ENCODE peak calls at places on chromosomes 16 and 17, in six cellular contexts. One of them, this sample, is unnamed.

GRCh38 chr17:53722407-53722806 is 100.3 kb upstream of the KIF2B start:
- DNase-seq in activated CD4-positive, alpha-beta T cell treated with anti-CD3 and anti-CD28 coated beads, Interleukin-2, amount 10 ng/mL, durations not matched to agents 7 days and 5 days: no peak
- DNase-seq in GM12892: no peak
- DNase-seq in aorta: no peak
- DNase-seq in AG10803: peak; percentile 98
- DNase-seq in stimulated activated CD8-positive, alpha-beta memory T cell treated with anti-CD3 and anti-CD28 coated beads, Interleukin-15, amount 100 ng/mL, for 24 hours: no peak
- DNase-seq in this sample: no peak

GRCh38 chr16:24800586-24800985 is 45.2 kb upstream of the SLC5A11 start:
- DNase-seq in stimulated activated CD8-positive, alpha-beta memory T cell treated with anti-CD3 and anti-CD28 coated beads, Interleukin-15, amount 100 ng/mL, for 24 hours: no peak
- DNase-seq in AG10803: peak; percentile 20
- DNase-seq in activated CD4-positive, alpha-beta T cell treated with anti-CD3 and anti-CD28 coated beads, Interleukin-2, amount 10 ng/mL, durations not matched to agents 7 days and 5 days: no peak
- DNase-seq in GM12892: no peak
- DNase-seq in aorta: no peak
- DNase-seq in this sample: no peak

GRCh38 chr16:79605999-79606398 is 5.5 kb upstream of the MAF start:
- DNase-seq in GM12892: no peak
- DNase-seq in aorta: no peak
- DNase-seq in activated CD4-positive, alpha-beta T cell treated with anti-CD3 and anti-CD28 coated beads, Interleukin-2, amount 10 ng/mL, durations not matched to agents 7 days and 5 days: no peak
- DNase-seq in AG10803: no peak
- DNase-seq in stimulated activated CD8-positive, alpha-beta memory T cell treated with anti-CD3 and anti-CD28 coated beads, Interleukin-15, amount 100 ng/mL, for 24 hours: no peak
- DNase-seq in this sample: no peak

GRCh38 chr17:74798239-74798707 is 22.1 kb upstream of the NAT9 start:
- DNase-seq in stimulated activated CD8-positive, alpha-beta memory T cell treated with anti-CD3 and anti-CD28 coated beads, Interleukin-15, amount 100 ng/mL, for 24 hours: no peak
- DNase-seq in AG10803: peak; percentile 78
- DNase-seq in activated CD4-positive, alpha-beta T cell treated with anti-CD3 and anti-CD28 coated beads, Interleukin-2, amount 10 ng/mL, durations not matched to agents 7 days and 5 days: no peak
- DNase-seq in aorta: no peak
- DNase-seq in GM12892: no peak
- DNase-seq in this sample: no peak

GRCh38 chr16:81405702-81406113 is 38.9 kb upstream of the CMIP start:
- DNase-seq in activated CD4-positive, alpha-beta T cell treated with anti-CD3 and anti-CD28 coated beads, Interleukin-2, amount 10 ng/mL, durations not matched to agents 7 days and 5 days: no peak
- DNase-seq in aorta: no peak
- DNase-seq in stimulated activated CD8-positive, alpha-beta memory T cell treated with anti-CD3 and anti-CD28 coated beads, Interleukin-15, amount 100 ng/mL, for 24 hours: no peak
- DNase-seq in AG10803: peak; percentile 84
- DNase-seq in GM12892: no peak
- DNase-seq in this sample: peak; percentile 47

GRCh38 chr16:88303890-88304819 is 78.6 kb upstream of the ZNF469 start:
- DNase-seq in activated CD4-positive, alpha-beta T cell treated with anti-CD3 and anti-CD28 coated beads, Interleukin-2, amount 10 ng/mL, durations not matched to agents 7 days and 5 days: no peak
- DNase-seq in aorta: peak; percentile 81
- DNase-seq in AG10803: peak; percentile 99
- DNase-seq in GM12892: no peak
- DNase-seq in stimulated activated CD8-positive, alpha-beta memory T cell treated with anti-CD3 and anti-CD28 coated beads, Interleukin-15, amount 100 ng/mL, for 24 hours: no peak
- DNase-seq in this sample: peak; percentile 91

GRCh38 chr17:65020284-65020683 is 36.3 kb downstream of the GNA13 start:
- DNase-seq in aorta: no peak
- DNase-seq in AG10803: peak; percentile 91
- DNase-seq in stimulated activated CD8-positive, alpha-beta memory T cell treated with anti-CD3 and anti-CD28 coated beads, Interleukin-15, amount 100 ng/mL, for 24 hours: no peak
- DNase-seq in GM12892: no peak
- DNase-seq in activated CD4-positive, alpha-beta T cell treated with anti-CD3 and anti-CD28 coated beads, Interleukin-2, amount 10 ng/mL, durations not matched to agents 7 days and 5 days: no peak
- DNase-seq in this sample: no peak

GRCh38 chr16:48635199-48635718 is 25.3 kb upstream of the N4BP1 start:
- DNase-seq in GM12892: no peak
- DNase-seq in activated CD4-positive, alpha-beta T cell treated with anti-CD3 and anti-CD28 coated beads, Interleukin-2, amount 10 ng/mL, durations not matched to agents 7 days and 5 days: no peak
- DNase-seq in AG10803: no peak
- DNase-seq in stimulated activated CD8-positive, alpha-beta memory T cell treated with anti-CD3 and anti-CD28 coated beads, Interleukin-15, amount 100 ng/mL, for 24 hours: no peak
- DNase-seq in aorta: no peak
- DNase-seq in this sample: no peak

GRCh38 chr17:81420769-81421462 is 25.7 kb downstream of the BAHCC1 start:
- DNase-seq in stimulated activated CD8-positive, alpha-beta memory T cell treated with anti-CD3 and anti-CD28 coated beads, Interleukin-15, amount 100 ng/mL, for 24 hours: no peak
- DNase-seq in AG10803: peak; percentile 68
- DNase-seq in aorta: peak; percentile 91
- DNase-seq in GM12892: no peak
- DNase-seq in activated CD4-positive, alpha-beta T cell treated with anti-CD3 and anti-CD28 coated beads, Interleukin-2, amount 10 ng/mL, durations not matched to agents 7 days and 5 days: no peak
- DNase-seq in this sample: peak; percentile 92

GRCh38 chr17:53721101-53721500 is 101.6 kb upstream of the KIF2B start:
- DNase-seq in stimulated activated CD8-positive, alpha-beta memory T cell treated with anti-CD3 and anti-CD28 coated beads, Interleukin-15, amount 100 ng/mL, for 24 hours: no peak
- DNase-seq in GM12892: no peak
- DNase-seq in AG10803: no peak
- DNase-seq in aorta: no peak
- DNase-seq in activated CD4-positive, alpha-beta T cell treated with anti-CD3 and anti-CD28 coated beads, Interleukin-2, amount 10 ng/mL, durations not matched to agents 7 days and 5 days: no peak
- DNase-seq in this sample: no peak

GRCh38 chr16:82672676-82673075 is 45.9 kb downstream of the CDH13 start:
- DNase-seq in activated CD4-positive, alpha-beta T cell treated with anti-CD3 and anti-CD28 coated beads, Interleukin-2, amount 10 ng/mL, durations not matched to agents 7 days and 5 days: no peak
- DNase-seq in GM12892: no peak
- DNase-seq in stimulated activated CD8-positive, alpha-beta memory T cell treated with anti-CD3 and anti-CD28 coated beads, Interleukin-15, amount 100 ng/mL, for 24 hours: no peak
- DNase-seq in AG10803: no peak
- DNase-seq in aorta: no peak
- DNase-seq in this sample: no peak

GRCh38 chr16:57911711-57912110 is 59.2 kb downstream of the CNGB1 start:
- DNase-seq in activated CD4-positive, alpha-beta T cell treated with anti-CD3 and anti-CD28 coated beads, Interleukin-2, amount 10 ng/mL, durations not matched to agents 7 days and 5 days: no peak
- DNase-seq in stimulated activated CD8-positive, alpha-beta memory T cell treated with anti-CD3 and anti-CD28 coated beads, Interleukin-15, amount 100 ng/mL, for 24 hours: no peak
- DNase-seq in AG10803: no peak
- DNase-seq in aorta: no peak
- DNase-seq in GM12892: no peak
- DNase-seq in this sample: no peak

GRCh38 chr17:78993241-78993956 is 13.7 kb upstream of the LGALS3BP start:
- DNase-seq in aorta: peak; percentile 67
- DNase-seq in AG10803: peak; percentile 29
- DNase-seq in GM12892: peak; percentile 56
- DNase-seq in activated CD4-positive, alpha-beta T cell treated with anti-CD3 and anti-CD28 coated beads, Interleukin-2, amount 10 ng/mL, durations not matched to agents 7 days and 5 days: peak; percentile 63
- DNase-seq in stimulated activated CD8-positive, alpha-beta memory T cell treated with anti-CD3 and anti-CD28 coated beads, Interleukin-15, amount 100 ng/mL, for 24 hours: peak; percentile 30
- DNase-seq in this sample: peak; percentile 78

GRCh38 chr16:86414991-86415740 is 95.2 kb upstream of the FOXF1 start:
- DNase-seq in activated CD4-positive, alpha-beta T cell treated with anti-CD3 and anti-CD28 coated beads, Interleukin-2, amount 10 ng/mL, durations not matched to agents 7 days and 5 days: no peak
- DNase-seq in GM12892: no peak
- DNase-seq in stimulated activated CD8-positive, alpha-beta memory T cell treated with anti-CD3 and anti-CD28 coated beads, Interleukin-15, amount 100 ng/mL, for 24 hours: no peak
- DNase-seq in aorta: no peak
- DNase-seq in AG10803: no peak
- DNase-seq in this sample: no peak

GRCh38 chr16:12496181-12496580 is 307.5 kb downstream of the CPPED1 start:
- DNase-seq in GM12892: no peak
- DNase-seq in activated CD4-positive, alpha-beta T cell treated with anti-CD3 and anti-CD28 coated beads, Interleukin-2, amount 10 ng/mL, durations not matched to agents 7 days and 5 days: no peak
- DNase-seq in aorta: peak; percentile 50
- DNase-seq in stimulated activated CD8-positive, alpha-beta memory T cell treated with anti-CD3 and anti-CD28 coated beads, Interleukin-15, amount 100 ng/mL, for 24 hours: no peak
- DNase-seq in AG10803: no peak
- DNase-seq in this sample: peak; percentile 54

GRCh38 chr16:57600048-57600835 is 28.2 kb upstream of the ADGRG1 start:
- DNase-seq in stimulated activated CD8-positive, alpha-beta memory T cell treated with anti-CD3 and anti-CD28 coated beads, Interleukin-15, amount 100 ng/mL, for 24 hours: no peak
- DNase-seq in aorta: no peak
- DNase-seq in activated CD4-positive, alpha-beta T cell treated with anti-CD3 and anti-CD28 coated beads, Interleukin-2, amount 10 ng/mL, durations not matched to agents 7 days and 5 days: no peak
- DNase-seq in GM12892: no peak
- DNase-seq in AG10803: peak; percentile 21
- DNase-seq in this sample: peak; percentile 86

GRCh38 chr16:58377932-58378331 is 14.3 kb upstream of the GINS3 start:
- DNase-seq in activated CD4-positive, alpha-beta T cell treated with anti-CD3 and anti-CD28 coated beads, Interleukin-2, amount 10 ng/mL, durations not matched to agents 7 days and 5 days: no peak
- DNase-seq in aorta: no peak
- DNase-seq in GM12892: no peak
- DNase-seq in AG10803: peak; percentile 10
- DNase-seq in stimulated activated CD8-positive, alpha-beta memory T cell treated with anti-CD3 and anti-CD28 coated beads, Interleukin-15, amount 100 ng/mL, for 24 hours: no peak
- DNase-seq in this sample: no peak

GRCh38 chr16:24069036-24069590 is 187.0 kb upstream of the CACNG3 start:
- DNase-seq in activated CD4-positive, alpha-beta T cell treated with anti-CD3 and anti-CD28 coated beads, Interleukin-2, amount 10 ng/mL, durations not matched to agents 7 days and 5 days: no peak
- DNase-seq in AG10803: no peak
- DNase-seq in aorta: no peak
- DNase-seq in stimulated activated CD8-positive, alpha-beta memory T cell treated with anti-CD3 and anti-CD28 coated beads, Interleukin-15, amount 100 ng/mL, for 24 hours: no peak
- DNase-seq in GM12892: no peak
- DNase-seq in this sample: no peak

GRCh38 chr16:27179500-27180072 is 23.7 kb upstream of the KDM8 start:
- DNase-seq in aorta: peak; percentile 94
- DNase-seq in activated CD4-positive, alpha-beta T cell treated with anti-CD3 and anti-CD28 coated beads, Interleukin-2, amount 10 ng/mL, durations not matched to agents 7 days and 5 days: peak; percentile 92
- DNase-seq in AG10803: peak; percentile 62
- DNase-seq in stimulated activated CD8-positive, alpha-beta memory T cell treated with anti-CD3 and anti-CD28 coated beads, Interleukin-15, amount 100 ng/mL, for 24 hours: peak; percentile 64
- DNase-seq in GM12892: peak; percentile 74
- DNase-seq in this sample: peak; percentile 96

GRCh38 chr16:15970202-15970601 is 20.8 kb downstream of the ABCC1 start:
- DNase-seq in AG10803: no peak
- DNase-seq in activated CD4-positive, alpha-beta T cell treated with anti-CD3 and anti-CD28 coated beads, Interleukin-2, amount 10 ng/mL, durations not matched to agents 7 days and 5 days: no peak
- DNase-seq in GM12892: no peak
- DNase-seq in aorta: no peak
- DNase-seq in stimulated activated CD8-positive, alpha-beta memory T cell treated with anti-CD3 and anti-CD28 coated beads, Interleukin-15, amount 100 ng/mL, for 24 hours: no peak
- DNase-seq in this sample: no peak

GRCh38 chr16:50702725-50703124 is 9.3 kb downstream of the NOD2 start:
- DNase-seq in GM12892: no peak
- DNase-seq in activated CD4-positive, alpha-beta T cell treated with anti-CD3 and anti-CD28 coated beads, Interleukin-2, amount 10 ng/mL, durations not matched to agents 7 days and 5 days: no peak
- DNase-seq in aorta: no peak
- DNase-seq in stimulated activated CD8-positive, alpha-beta memory T cell treated with anti-CD3 and anti-CD28 coated beads, Interleukin-15, amount 100 ng/mL, for 24 hours: no peak
- DNase-seq in AG10803: no peak
- DNase-seq in this sample: no peak

GRCh38 chr16:56950881-56951771 is 10.6 kb upstream of the CETP start:
- DNase-seq in GM12892: peak; percentile 65
- DNase-seq in aorta: peak; percentile 80
- DNase-seq in activated CD4-positive, alpha-beta T cell treated with anti-CD3 and anti-CD28 coated beads, Interleukin-2, amount 10 ng/mL, durations not matched to agents 7 days and 5 days: peak; percentile 64
- DNase-seq in AG10803: peak; percentile 59
- DNase-seq in stimulated activated CD8-positive, alpha-beta memory T cell treated with anti-CD3 and anti-CD28 coated beads, Interleukin-15, amount 100 ng/mL, for 24 hours: no peak
- DNase-seq in this sample: peak; percentile 83

GRCh38 chr16:87924937-87925670 is 11.2 kb downstream of the CA5A start:
- DNase-seq in AG10803: no peak
- DNase-seq in stimulated activated CD8-positive, alpha-beta memory T cell treated with anti-CD3 and anti-CD28 coated beads, Interleukin-15, amount 100 ng/mL, for 24 hours: no peak
- DNase-seq in aorta: no peak
- DNase-seq in GM12892: no peak
- DNase-seq in activated CD4-positive, alpha-beta T cell treated with anti-CD3 and anti-CD28 coated beads, Interleukin-2, amount 10 ng/mL, durations not matched to agents 7 days and 5 days: no peak
- DNase-seq in this sample: no peak

GRCh38 chr16:11405331-11406176 is 60.3 kb downstream of the RMI2 start:
- DNase-seq in activated CD4-positive, alpha-beta T cell treated with anti-CD3 and anti-CD28 coated beads, Interleukin-2, amount 10 ng/mL, durations not matched to agents 7 days and 5 days: peak; percentile 67
- DNase-seq in AG10803: no peak
- DNase-seq in stimulated activated CD8-positive, alpha-beta memory T cell treated with anti-CD3 and anti-CD28 coated beads, Interleukin-15, amount 100 ng/mL, for 24 hours: peak; percentile 15
- DNase-seq in GM12892: peak; percentile 40
- DNase-seq in aorta: peak; percentile 23
- DNase-seq in this sample: no peak

GRCh38 chr16:48583075-48584065 is 26.6 kb downstream of the N4BP1 start:
- DNase-seq in AG10803: peak; percentile 86
- DNase-seq in aorta: no peak
- DNase-seq in activated CD4-positive, alpha-beta T cell treated with anti-CD3 and anti-CD28 coated beads, Interleukin-2, amount 10 ng/mL, durations not matched to agents 7 days and 5 days: no peak
- DNase-seq in GM12892: no peak
- DNase-seq in stimulated activated CD8-positive, alpha-beta memory T cell treated with anti-CD3 and anti-CD28 coated beads, Interleukin-15, amount 100 ng/mL, for 24 hours: no peak
- DNase-seq in this sample: no peak

GRCh38 chr16:27221576-27222498 is 18.5 kb downstream of the KDM8 start:
- DNase-seq in activated CD4-positive, alpha-beta T cell treated with anti-CD3 and anti-CD28 coated beads, Interleukin-2, amount 10 ng/mL, durations not matched to agents 7 days and 5 days: no peak
- DNase-seq in stimulated activated CD8-positive, alpha-beta memory T cell treated with anti-CD3 and anti-CD28 coated beads, Interleukin-15, amount 100 ng/mL, for 24 hours: no peak
- DNase-seq in aorta: no peak
- DNase-seq in GM12892: no peak
- DNase-seq in AG10803: peak; percentile 92
- DNase-seq in this sample: peak; percentile 85

GRCh38 chr17:48052956-48053757 is 5.0 kb downstream of the NFE2L1 start:
- DNase-seq in AG10803: no peak
- DNase-seq in aorta: peak; percentile 61
- DNase-seq in stimulated activated CD8-positive, alpha-beta memory T cell treated with anti-CD3 and anti-CD28 coated beads, Interleukin-15, amount 100 ng/mL, for 24 hours: no peak
- DNase-seq in activated CD4-positive, alpha-beta T cell treated with anti-CD3 and anti-CD28 coated beads, Interleukin-2, amount 10 ng/mL, durations not matched to agents 7 days and 5 days: no peak
- DNase-seq in GM12892: no peak
- DNase-seq in this sample: peak; percentile 77

GRCh38 chr16:27405546-27406451 is 3.8 kb downstream of the IL21R start:
- DNase-seq in stimulated activated CD8-positive, alpha-beta memory T cell treated with anti-CD3 and anti-CD28 coated beads, Interleukin-15, amount 100 ng/mL, for 24 hours: peak; percentile 46
- DNase-seq in activated CD4-positive, alpha-beta T cell treated with anti-CD3 and anti-CD28 coated beads, Interleukin-2, amount 10 ng/mL, durations not matched to agents 7 days and 5 days: peak; percentile 46
- DNase-seq in aorta: no peak
- DNase-seq in GM12892: no peak
- DNase-seq in AG10803: peak; percentile 27
- DNase-seq in this sample: no peak

GRCh38 chr17:56973520-56973919 is 4.4 kb upstream of the SCPEP1 start:
- DNase-seq in AG10803: no peak
- DNase-seq in aorta: no peak
- DNase-seq in stimulated activated CD8-positive, alpha-beta memory T cell treated with anti-CD3 and anti-CD28 coated beads, Interleukin-15, amount 100 ng/mL, for 24 hours: no peak
- DNase-seq in GM12892: no peak
- DNase-seq in activated CD4-positive, alpha-beta T cell treated with anti-CD3 and anti-CD28 coated beads, Interleukin-2, amount 10 ng/mL, durations not matched to agents 7 days and 5 days: no peak
- DNase-seq in this sample: no peak

GRCh38 chr17:530851-531250 is 178.2 kb upstream of the RPH3AL start:
- DNase-seq in activated CD4-positive, alpha-beta T cell treated with anti-CD3 and anti-CD28 coated beads, Interleukin-2, amount 10 ng/mL, durations not matched to agents 7 days and 5 days: no peak
- DNase-seq in GM12892: no peak
- DNase-seq in stimulated activated CD8-positive, alpha-beta memory T cell treated with anti-CD3 and anti-CD28 coated beads, Interleukin-15, amount 100 ng/mL, for 24 hours: no peak
- DNase-seq in AG10803: no peak
- DNase-seq in aorta: no peak
- DNase-seq in this sample: no peak

GRCh38 chr17:1485748-1486376 is 6.6 kb downstream of the MYO1C start:
- DNase-seq in activated CD4-positive, alpha-beta T cell treated with anti-CD3 and anti-CD28 coated beads, Interleukin-2, amount 10 ng/mL, durations not matched to agents 7 days and 5 days: peak; percentile 65
- DNase-seq in AG10803: peak; percentile 73
- DNase-seq in aorta: peak; percentile 84
- DNase-seq in stimulated activated CD8-positive, alpha-beta memory T cell treated with anti-CD3 and anti-CD28 coated beads, Interleukin-15, amount 100 ng/mL, for 24 hours: peak; percentile 42
- DNase-seq in GM12892: peak; percentile 70
- DNase-seq in this sample: peak; percentile 88

GRCh38 chr17:76710863-76711611 is at the start of gene MXRA7:
- DNase-seq in aorta: peak; percentile 83
- DNase-seq in stimulated activated CD8-positive, alpha-beta memory T cell treated with anti-CD3 and anti-CD28 coated beads, Interleukin-15, amount 100 ng/mL, for 24 hours: peak; percentile 31
- DNase-seq in activated CD4-positive, alpha-beta T cell treated with anti-CD3 and anti-CD28 coated beads, Interleukin-2, amount 10 ng/mL, durations not matched to agents 7 days and 5 days: peak; percentile 56
- DNase-seq in GM12892: peak; percentile 59
- DNase-seq in AG10803: peak; percentile 65
- DNase-seq in this sample: peak; percentile 92

GRCh38 chr17:42233148-42233547 is 38.9 kb upstream of the GHDC start:
- DNase-seq in GM12892: no peak
- DNase-seq in stimulated activated CD8-positive, alpha-beta memory T cell treated with anti-CD3 and anti-CD28 coated beads, Interleukin-15, amount 100 ng/mL, for 24 hours: no peak
- DNase-seq in activated CD4-positive, alpha-beta T cell treated with anti-CD3 and anti-CD28 coated beads, Interleukin-2, amount 10 ng/mL, durations not matched to agents 7 days and 5 days: no peak
- DNase-seq in aorta: no peak
- DNase-seq in AG10803: peak; percentile 67
- DNase-seq in this sample: no peak

GRCh38 chr17:1294157-1294717 is 14.8 kb downstream of the TRARG1 start:
- DNase-seq in AG10803: no peak
- DNase-seq in aorta: no peak
- DNase-seq in activated CD4-positive, alpha-beta T cell treated with anti-CD3 and anti-CD28 coated beads, Interleukin-2, amount 10 ng/mL, durations not matched to agents 7 days and 5 days: peak; percentile 96
- DNase-seq in GM12892: no peak
- DNase-seq in stimulated activated CD8-positive, alpha-beta memory T cell treated with anti-CD3 and anti-CD28 coated beads, Interleukin-15, amount 100 ng/mL, for 24 hours: peak; percentile 22
- DNase-seq in this sample: no peak

This sample was measured in posterior vena cava.